ENCODE peak calls at places on chromosome 7, in seven cellular contexts. F is mesenchymal stem cell, I is IMR-90, U is neuronal stem cell, Z is H9, M is trophoblast cell, K is H1. J is an unnamed sample.

GRCh38 chr7:130009848-130010688 is 41.1 kb downstream of the ZC3HC1 start:
- DNase-seq in F (peak), I (peak), U (no peak), Z (no peak), M (peak), K (peak), J (peak)

GRCh38 chr7:45185864-45186250 is 28.3 kb downstream of the RAMP3 start:
- DNase-seq in F (no peak), I (no peak), U (no peak), Z (no peak), M (no peak), K (no peak), J (no peak)

GRCh38 chr7:84647797-84648762 is 453.5 kb upstream of the SEMA3A start:
- DNase-seq in F (peak), I (peak), U (no peak), Z (no peak), M (peak), K (no peak), J (peak)

GRCh38 chr7:77444123-77444522 is 28.0 kb upstream of the GSAP start:
- DNase-seq in F (peak), I (peak), U (no peak), Z (no peak), M (no peak), K (no peak), J (no peak)

GRCh38 chr7:28349637-28350036 is 62.7 kb upstream of the CREB5 start:
- DNase-seq in F (no peak), I (peak), U (no peak), Z (no peak), M (no peak), K (no peak), J (no peak)

GRCh38 chr7:73717025-73717807 is 2.3 kb downstream of the STX1A start:
- DNase-seq in F (peak), I (peak), U (no peak), Z (no peak), M (no peak), K (no peak), J (no peak)

GRCh38 chr7:106062521-106062931 is 49.6 kb downstream of the SYPL1 start:
- DNase-seq in F (no peak), I (no peak), U (no peak), Z (no peak), M (no peak), K (no peak), J (no peak)

GRCh38 chr7:70072220-70072619 is 473.9 kb downstream of the AUTS2 start:
- DNase-seq in F (peak), I (peak), U (no peak), Z (no peak), M (no peak), K (no peak), J (no peak)

GRCh38 chr7:114082934-114083647 is 164.3 kb upstream of the PPP1R3A start:
- DNase-seq in F (peak), I (no peak), U (peak), Z (peak), M (no peak), K (peak), J (peak)

GRCh38 chr7:68217426-68217825 is 1220.8 kb downstream of the TYW1 start:
- DNase-seq in F (no peak), I (no peak), U (no peak), Z (no peak), M (no peak), K (no peak), J (no peak)

GRCh38 chr7:94761451-94761850 is 105.5 kb upstream of the SGCE start:
- DNase-seq in F (no peak), I (no peak), U (no peak), Z (no peak), M (no peak), K (no peak), J (no peak)

GRCh38 chr7:84042110-84042539 is 152.5 kb downstream of the SEMA3A start:
- DNase-seq in F (peak), I (peak), U (no peak), Z (no peak), M (peak), K (no peak), J (peak)

GRCh38 chr7:141144921-141145629 is 71.2 kb downstream of the TMEM178B start:
- DNase-seq in F (no peak), I (no peak), U (no peak), Z (no peak), M (no peak), K (no peak), J (no peak)

GRCh38 chr7:138954545-138955475 is 26.4 kb downstream of the KIAA1549 start:
- DNase-seq in F (no peak), I (no peak), U (no peak), Z (peak), M (no peak), K (no peak), J (peak)

GRCh38 chr7:150745868-150746267 is 8.7 kb downstream of the GIMAP5 start:
- DNase-seq in F (no peak), I (no peak), U (no peak), Z (no peak), M (no peak), K (no peak), J (no peak)

GRCh38 chr7:29289156-29290021 is 94.8 kb downstream of the CHN2 start:
- DNase-seq in F (no peak), I (no peak), U (peak), Z (no peak), M (peak), K (no peak), J (no peak)

GRCh38 chr7:90320801-90321494 is at the start of gene FAM237B:
- DNase-seq in F (peak), I (no peak), U (peak), Z (peak), M (no peak), K (peak), J (peak)

GRCh38 chr7:87129836-87130235 is 22.4 kb upstream of the DMTF1 start:
- DNase-seq in F (no peak), I (no peak), U (no peak), Z (no peak), M (no peak), K (no peak), J (peak)

GRCh38 chr7:24123061-24123460 is 160.9 kb upstream of the NPY start:
- DNase-seq in F (peak), I (no peak), U (no peak), Z (no peak), M (no peak), K (no peak), J (no peak)

GRCh38 chr7:110181768-110182167 is 909.2 kb upstream of the LRRN3 start:
- DNase-seq in F (no peak), I (no peak), U (no peak), Z (no peak), M (no peak), K (no peak), J (no peak)

GRCh38 chr7:22064816-22065215 is 119.1 kb upstream of the CDCA7L start:
- DNase-seq in F (no peak), I (no peak), U (no peak), Z (no peak), M (no peak), K (no peak), J (no peak)

GRCh38 chr7:80230327-80230726 is 95.7 kb downstream of the GNAI1 start:
- DNase-seq in F (peak), I (peak), U (no peak), Z (no peak), M (no peak), K (no peak), J (no peak)

GRCh38 chr7:40519009-40519408 is 384.2 kb downstream of the SUGCT start:
- DNase-seq in F (no peak), I (no peak), U (no peak), Z (no peak), M (peak), K (no peak), J (no peak)

GRCh38 chr7:40526951-40527350 is 392.1 kb downstream of the SUGCT start:
- DNase-seq in F (no peak), I (no peak), U (no peak), Z (no peak), M (no peak), K (no peak), J (no peak)

GRCh38 chr7:40525764-40526163 is 391.0 kb downstream of the SUGCT start:
- DNase-seq in F (no peak), I (no peak), U (no peak), Z (no peak), M (no peak), K (no peak), J (no peak)

GRCh38 chr7:40516376-40516775 is 381.6 kb downstream of the SUGCT start:
- DNase-seq in F (no peak), I (peak), U (no peak), Z (no peak), M (no peak), K (no peak), J (no peak)

GRCh38 chr7:40520986-40521738 is 386.4 kb downstream of the SUGCT start:
- DNase-seq in F (no peak), I (no peak), U (no peak), Z (no peak), M (no peak), K (no peak), J (no peak)
- H3K18ac ChIP-seq in F (no peak), I (no peak), U (no peak), Z (no peak), M (no peak), K (no peak), J (no peak)

DNA sequence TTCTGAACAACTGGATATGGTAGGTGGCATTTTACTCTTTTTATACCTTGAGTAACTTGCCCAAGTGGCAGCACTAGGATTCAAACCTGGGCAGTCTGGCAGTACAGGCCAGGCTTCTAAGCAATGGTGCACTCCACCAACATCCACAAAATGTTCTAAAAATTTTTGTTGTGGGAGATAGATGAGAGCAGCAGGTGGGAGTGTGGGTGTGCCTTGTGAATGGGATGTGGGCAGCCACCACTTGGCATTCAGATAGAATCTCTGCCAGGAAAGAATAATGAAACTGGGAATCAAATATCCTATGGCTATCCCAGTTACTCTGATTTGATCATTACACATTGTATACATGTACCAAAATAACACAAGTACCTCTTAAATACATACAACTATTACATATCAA is 810.7 kb downstream of the MAGI2 start:
- DNase-seq in F (no peak), I (no peak), U (no peak), Z (no peak), M (no peak), K (no peak), J (no peak)
- H3K23ac ChIP-seq in F (no peak), I (no peak), U (no peak), Z (no peak), M (no peak), K (no peak), J (no peak)

GRCh38 chr7:445563-446288 is 73.9 kb downstream of the PDGFA start:
- DNase-seq in F (no peak), I (no peak), U (no peak), Z (peak), M (no peak), K (no peak), J (peak)

GRCh38 chr7:446289-446935 is 73.2 kb downstream of the PDGFA start:
- DNase-seq in F (no peak), I (no peak), U (no peak), Z (no peak), M (no peak), K (peak), J (no peak)

GRCh38 chr7:443279-443833 is 76.3 kb downstream of the PDGFA start:
- DNase-seq in F (no peak), I (no peak), U (no peak), Z (no peak), M (no peak), K (no peak), J (no peak)

GRCh38 chr7:445020-445419 is 74.6 kb downstream of the PDGFA start:
- DNase-seq in F (no peak), I (no peak), U (no peak), Z (no peak), M (no peak), K (no peak), J (no peak)

GRCh38 chr7:444606-445005 is 75.0 kb downstream of the PDGFA start:
- DNase-seq in F (no peak), I (no peak), U (no peak), Z (no peak), M (no peak), K (no peak), J (no peak)
- H3K18ac ChIP-seq in F (no peak), I (no peak), U (peak), Z (no peak), M (no peak), K (no peak), J (no peak)

DNA sequence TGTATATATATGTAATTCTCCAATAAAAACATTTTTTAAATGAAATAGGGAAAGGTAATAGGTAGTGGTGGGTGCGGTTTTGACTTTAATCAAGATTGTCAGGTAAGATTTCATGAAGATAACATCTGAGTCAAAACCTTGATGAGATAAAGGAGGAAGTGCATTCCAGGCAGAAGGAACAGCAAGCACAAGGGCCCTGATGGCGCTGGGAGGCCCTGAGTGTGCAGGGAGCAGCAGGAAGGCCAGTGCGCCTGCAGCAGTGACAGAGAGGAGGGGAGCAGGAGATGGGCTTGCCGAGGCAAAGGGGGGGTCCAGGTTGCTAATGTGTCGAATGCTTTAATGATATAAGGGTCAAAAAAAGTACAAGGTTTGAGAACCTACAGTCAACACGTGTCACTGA is 69.8 kb downstream of the GNA12 start:
- DNase-seq in F (no peak), I (no peak), U (no peak), Z (no peak), M (peak), K (no peak), J (no peak)
- H3K23ac ChIP-seq in F (no peak), I (no peak), U (no peak), Z (no peak), M (no peak), K (no peak), J (no peak)

GRCh38 chr7:71120096-71120495 is 11.8 kb upstream of the GALNT17 start:
- DNase-seq in F (no peak), I (no peak), U (no peak), Z (no peak), M (no peak), K (no peak), J (no peak)
- H3K18ac ChIP-seq in F (no peak), I (no peak), U (no peak), Z (no peak), M (no peak), K (no peak), J (no peak)

GRCh38 chr7:115680921-115681320 is 349.6 kb downstream of the TFEC start:
- DNase-seq in F (no peak), I (no peak), U (no peak), Z (peak), M (no peak), K (no peak), J (peak)
- H3K23ac ChIP-seq in F (no peak), I (no peak), U (no peak), Z (no peak), M (no peak), K (no peak), J (no peak)

GRCh38 chr7:33735403-33735802 is 169.9 kb upstream of the BMPER start:
- DNase-seq in F (no peak), I (no peak), U (no peak), Z (no peak), M (no peak), K (no peak), J (no peak)
- H3K18ac ChIP-seq in F (no peak), I (no peak), U (no peak), Z (no peak), M (no peak), K (no peak), J (no peak)

DNA sequence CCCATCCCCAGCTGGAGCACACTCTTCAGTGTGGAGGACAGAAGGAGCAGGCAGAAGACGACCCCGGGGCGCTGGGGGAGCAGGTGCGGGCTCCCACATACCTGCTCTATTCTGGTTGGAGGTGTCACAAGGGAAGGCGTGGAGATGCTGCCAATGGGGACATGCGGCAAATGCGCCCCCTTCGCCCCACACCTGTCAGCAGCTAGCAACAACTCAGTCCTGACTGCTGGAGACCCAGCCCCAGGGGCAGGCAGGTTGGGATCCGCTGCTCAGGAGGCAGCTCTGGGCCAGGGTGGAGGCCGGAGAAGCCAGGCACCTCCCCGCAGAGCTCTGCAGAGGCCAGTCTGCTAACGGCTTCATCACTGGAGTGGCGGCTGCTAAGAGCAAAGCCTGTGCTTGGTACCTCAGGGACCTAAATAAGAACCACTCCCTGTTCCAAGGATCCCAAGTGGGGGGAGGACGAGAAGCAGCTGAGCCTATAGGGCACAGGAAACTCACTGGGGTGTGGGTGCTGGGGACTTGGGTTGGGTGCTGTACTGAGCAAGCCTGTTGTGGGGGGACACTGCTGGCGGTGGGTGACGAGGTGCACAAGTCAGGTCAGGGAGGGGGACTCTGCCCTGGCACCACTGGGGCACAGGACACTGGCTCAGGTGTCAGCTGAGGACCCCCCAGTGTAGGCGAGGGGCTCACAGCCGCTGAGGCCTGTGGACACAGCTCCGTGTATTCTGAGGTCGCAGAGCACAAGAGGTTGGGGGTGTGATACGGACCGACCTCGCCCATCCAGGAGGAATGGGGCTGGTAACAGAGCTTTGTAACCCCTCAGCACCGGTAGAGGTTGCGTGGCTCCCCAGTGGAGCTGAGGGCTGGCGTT is 19.2 kb upstream of the GPR146 start:
- DNase-seq in F (no peak), I (no peak), U (no peak), Z (no peak), M (no peak), K (no peak), J (no peak)
- H3K23ac ChIP-seq in F (no peak), I (no peak), U (no peak), Z (no peak), M (no peak), K (no peak), J (no peak)

GRCh38 chr7:123944395-123944794 is 19.4 kb downstream of the SPAM1 start:
- DNase-seq in F (no peak), I (no peak), U (no peak), Z (no peak), M (no peak), K (no peak), J (peak)
- H3K18ac ChIP-seq in F (no peak), I (no peak), U (no peak), Z (no peak), M (no peak), K (no peak), J (no peak)